ENCODE peak calls at places on chromosome 4, in five cellular contexts. W, D, E, B and U are unnamed samples.

GRCh38 chr4:24451870-24452269 is 132.5 kb downstream of the DHX15 start:
- DNase-seq in D (no peak), B (no peak), W (no peak), E (no peak), U (no peak)

GRCh38 chr4:177483271-177483670 is 41.0 kb upstream of the AGA start:
- DNase-seq in B (no peak), D (no peak), E (no peak), W (no peak), U (no peak)

GRCh38 chr4:164997324-164997723 is 19.9 kb upstream of the TRIM61 start:
- DNase-seq in D (no peak), B (no peak), W (no peak), E (no peak), U (no peak)

GRCh38 chr4:92232566-92232965 is 71.2 kb upstream of the GRID2 start:
- DNase-seq in W (no peak), B (no peak), D (no peak), E (no peak), U (no peak)

GRCh38 chr4:124253080-124253479 is 459.5 kb downstream of the ANKRD50 start:
- DNase-seq in E (no peak), D (no peak), W (no peak), B (no peak), U (no peak)

GRCh38 chr4:164116286-164116685 is 621.8 kb downstream of the TMA16 start:
- DNase-seq in B (no peak), W (no peak), E (no peak), D (no peak), U (no peak)

GRCh38 chr4:182231080-182231479 is 12.1 kb upstream of the TENM3 start:
- DNase-seq in D (no peak), W (peak; percentile 91), E (no peak), B (no peak), U (no peak)

GRCh38 chr4:75512336-75513211 is 1.6 kb downstream of the RCHY1 start:
- DNase-seq in D (no peak), W (peak; percentile 81), E (no peak), B (no peak), U (no peak)

GRCh38 chr4:52751349-52751911 is at the start of gene ERVMER34-1:
- DNase-seq in D (peak; percentile 14), E (no peak), W (peak; percentile 8), B (peak; percentile 80), U (peak; percentile 72)

GRCh38 chr4:169723207-169723606 is 34.5 kb downstream of the HPF1 start:
- DNase-seq in W (no peak), D (no peak), B (no peak), E (no peak), U (no peak)

GRCh38 chr4:147731611-147732515 is at the start of gene ARHGAP10:
- DNase-seq in B (peak; percentile 69), W (peak; percentile 73), D (peak; percentile 56), E (no peak), U (peak; percentile 64)

GRCh38 chr4:8221476-8221875 is 22.4 kb downstream of the SH3TC1 start:
- DNase-seq in E (no peak), W (peak; percentile 21), D (peak; percentile 38), B (no peak), U (no peak)

GRCh38 chr4:10320130-10320529 is 137.1 kb downstream of the ZNF518B start:
- DNase-seq in D (no peak), E (no peak), B (no peak), W (no peak), U (no peak)

GRCh38 chr4:138958519-138958918 is 57.1 kb upstream of the NOCT start:
- DNase-seq in D (no peak), B (no peak), E (no peak), W (no peak), U (no peak)

GRCh38 chr4:172232966-172233365 is 419.8 kb downstream of the GALNTL6 start:
- DNase-seq in B (no peak), E (no peak), D (no peak), W (no peak), U (no peak)

GRCh38 chr4:183801460-183802168 is 103.5 kb upstream of the STOX2 start:
- DNase-seq in D (no peak), E (no peak), B (no peak), W (no peak), U (no peak)

GRCh38 chr4:73674451-73674919 is 54.2 kb upstream of the RASSF6 start:
- DNase-seq in B (no peak), E (no peak), W (no peak), D (no peak), U (no peak)

GRCh38 chr4:7323872-7324650 is 110.7 kb downstream of the PSAPL1 start:
- DNase-seq in W (no peak), D (no peak), E (no peak), B (no peak), U (no peak)

GRCh38 chr4:94933799-94934198 is 176.0 kb downstream of the BMPR1B start:
- DNase-seq in B (no peak), W (peak; percentile 41), E (no peak), D (no peak), U (no peak)

GRCh38 chr4:120314969-120315368 is 248.3 kb upstream of the MAD2L1 start:
- DNase-seq in W (no peak), E (no peak), D (no peak), B (no peak), U (no peak)

GRCh38 chr4:61201562-61202099 is 1.5 kb downstream of the ADGRL3 start:
- DNase-seq in W (no peak), B (no peak), E (no peak), D (no peak), U (no peak)

GRCh38 chr4:123974419-123975105 is 578.0 kb downstream of the SPRY1 start:
- DNase-seq in D (no peak), W (peak; percentile 23), B (no peak), E (no peak), U (no peak)

DNA sequence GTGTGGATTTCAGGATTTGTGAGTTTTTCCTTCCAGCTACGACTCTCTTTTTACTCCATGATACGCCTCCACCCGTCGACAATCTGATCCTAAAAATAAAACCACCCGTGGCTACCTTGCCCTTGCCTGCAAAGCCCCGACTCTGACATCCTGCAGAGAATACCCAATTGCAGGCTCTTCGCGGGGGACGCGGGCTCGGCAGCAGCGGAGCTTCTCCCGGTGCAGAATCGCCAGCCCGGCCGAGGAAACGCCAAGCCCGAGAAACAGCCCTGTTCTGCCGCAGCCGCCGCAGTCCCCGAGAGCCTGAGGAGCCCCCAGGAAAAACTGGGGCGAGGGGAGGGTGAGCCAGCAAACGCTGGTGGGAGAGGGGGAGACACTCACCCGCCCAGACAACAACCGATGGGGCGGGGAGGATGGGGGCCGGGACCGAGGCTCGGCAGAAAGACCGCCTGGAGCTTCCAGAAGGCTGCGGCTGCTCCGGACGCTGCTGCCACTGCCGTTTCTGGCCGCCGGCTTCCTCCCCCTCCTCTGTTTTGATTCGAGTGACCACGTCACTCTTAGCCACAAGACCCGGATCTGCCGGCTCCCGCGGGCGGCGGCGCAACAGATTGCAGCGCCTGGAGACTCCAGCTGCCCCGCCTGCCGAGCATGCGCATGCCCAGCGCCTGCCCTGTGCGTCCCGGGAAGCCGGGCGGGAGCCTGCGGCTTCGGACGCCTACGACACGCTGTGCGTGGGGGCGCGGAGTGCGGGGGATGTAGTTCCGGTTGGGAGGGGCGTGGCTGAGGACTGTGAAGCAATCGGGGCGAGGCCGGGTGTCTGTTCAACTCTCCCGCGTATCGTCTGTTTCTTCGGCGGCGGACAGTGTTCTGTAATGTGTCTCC is at the start of gene SMIM14:
- DNase-seq in W (peak; percentile 94), B (peak; percentile 99), E (peak; percentile 84), D (peak; percentile 97), U (peak; percentile 98)
- H3K4me1 ChIP-seq in W (peaks cover 17% of the 10 kb centered on the region), B (peaks cover 23% of the 10 kb centered on the region), E (peaks cover 21% of the 10 kb centered on the region), D (peaks cover 12% of the 10 kb centered on the region), U (peaks cover 11% of the 10 kb centered on the region)

DNA sequence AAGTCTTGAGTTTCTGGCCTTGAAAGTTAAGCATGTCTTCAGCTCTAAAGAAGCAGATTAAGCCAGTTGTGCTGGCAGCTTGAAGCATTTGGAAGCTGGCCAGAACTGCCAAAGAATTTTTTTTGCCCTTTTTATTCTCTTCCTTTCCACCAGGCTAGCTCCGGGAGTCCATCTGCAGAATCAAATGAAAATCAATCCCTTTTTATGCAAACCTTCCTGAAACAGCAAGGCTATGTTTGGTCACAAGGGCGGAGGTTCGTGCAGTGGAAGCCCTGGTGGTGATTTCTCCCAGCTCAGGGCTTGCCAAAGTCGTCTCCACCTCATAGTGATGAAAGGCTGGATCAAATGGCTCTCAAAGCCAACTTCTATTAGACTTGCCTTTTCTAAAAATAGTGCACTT is 21.6 kb upstream of the C4orf54 start:
- DNase-seq in E (no peak), D (no peak), W (no peak), B (no peak), U (no peak)
- TF ChIP-seq CTCF in E (no peak), D (no peak), W (no peak), B (no peak), U (no peak)

GRCh38 chr4:118814054-118814453 is 21.9 kb downstream of the SEC24D start:
- DNase-seq in E (no peak), B (no peak), W (no peak), D (no peak), U (no peak)

GRCh38 chr4:118811832-118812231 is 24.1 kb downstream of the SEC24D start:
- DNase-seq in E (no peak), B (no peak), W (no peak), D (no peak), U (no peak)

GRCh38 chr4:118811008-118811764 is 24.7 kb downstream of the SEC24D start:
- DNase-seq in W (peak; percentile 84), D (no peak), B (no peak), E (no peak), U (no peak)

GRCh38 chr4:118814901-118815300 is 21.0 kb downstream of the SEC24D start:
- DNase-seq in D (no peak), W (no peak), B (no peak), E (no peak), U (no peak)

DNA sequence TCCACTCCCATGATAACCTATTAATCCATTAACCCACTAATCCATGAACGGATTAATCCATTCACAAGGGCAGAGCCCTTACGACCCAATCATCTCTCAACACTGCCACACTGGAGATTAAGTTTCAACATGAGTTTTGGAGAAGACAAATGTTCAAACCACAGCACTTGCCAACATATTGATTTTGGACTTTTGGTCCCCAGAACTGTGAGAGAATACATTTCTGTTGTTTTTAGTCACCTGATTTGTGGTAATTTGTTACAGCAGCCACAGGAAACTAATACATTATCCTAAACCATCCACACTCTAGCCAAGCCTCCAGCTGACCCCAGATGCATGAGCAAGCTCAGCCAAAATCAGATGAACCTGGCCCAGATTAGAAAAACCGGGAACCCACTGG is 22.4 kb downstream of the SEC24D start:
- DNase-seq in E (no peak), W (no peak), D (no peak), B (no peak), U (no peak)
- H3K4me3 ChIP-seq in E (no peak overlapping the region), W (no peak overlapping the region), D (no peak overlapping the region), B (no peak overlapping the region), U (no peak overlapping the region)

DNA sequence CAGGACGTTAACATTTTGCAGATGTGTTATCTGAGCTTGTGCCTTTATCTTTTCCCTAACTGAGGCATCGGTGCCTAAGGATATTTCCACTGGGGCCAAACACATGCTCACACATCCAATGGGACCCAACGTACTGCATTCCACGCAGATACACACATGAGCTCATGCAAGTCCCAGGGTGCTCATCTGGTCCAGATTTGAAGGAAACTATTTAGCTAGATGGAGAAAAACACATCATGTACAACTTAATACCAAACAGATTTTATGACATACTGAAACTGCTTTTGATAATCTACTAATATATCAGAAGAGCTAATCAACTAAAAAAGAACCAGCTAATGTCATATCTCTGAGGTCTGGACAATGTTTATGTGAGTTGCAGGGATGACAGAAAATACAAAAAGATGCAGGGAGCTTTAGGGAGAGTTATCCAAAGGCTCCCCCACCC is 172.6 kb downstream of the SMIM20 start:
- DNase-seq in B (no peak), W (no peak), E (no peak), D (peak; percentile 41), U (no peak)
- H3K4me1 ChIP-seq in B (no peaks in the 10 kb centered on the region), W (peaks cover 17% of the 10 kb centered on the region), E (peaks cover 48% of the 10 kb centered on the region), D (peaks cover 3% of the 10 kb centered on the region), U (no peaks in the 10 kb centered on the region)